ENCODE peak calls at places on chromosomes 3 and 15, in six cellular contexts. Y is right cardiac atrium; Z is Karpas-422; P is CD8-positive, alpha-beta T cell; R is transverse colon; E is CD4-positive, CD25-positive, alpha-beta regulatory T cell. L is an unnamed sample.
A peak's percentile ranks its signal among the peaks of the same experiment; 100 is the strongest.

GRCh38 chr3:11591006-11591360 is 52.7 kb downstream of the VGLL4 start:
- DNase-seq in Y (no peak), P (no peak), R (no peak), Z (no peak), E (no peak), L (no peak)

GRCh38 chr3:106371605-106372292 is 502.9 kb upstream of the CBLB start:
- DNase-seq in R (no peak), Z (no peak), E (no peak), P (no peak), Y (no peak), L (no peak)

GRCh38 chr3:126704494-126705214 is 614 bp downstream of the CHCHD6 start:
- DNase-seq in P (no peak), R (no peak), Z (no peak), Y (peak; percentile 57), E (no peak), L (no peak)

GRCh38 chr15:90845201-90845949 is 23.0 kb upstream of the FURIN start:
- DNase-seq in R (peak; percentile 29), Z (no peak), Y (no peak), E (no peak), P (no peak), L (peak; percentile 98)

GRCh38 chr3:119700269-119700919 is 2.4 kb upstream of the CFAP91 start:
- DNase-seq in R (peak; percentile 13), Z (no peak), Y (no peak), P (no peak), E (no peak), L (peak; percentile 15)

GRCh38 chr15:68682330-68682729 is 103.5 kb downstream of the CORO2B start:
- DNase-seq in P (no peak), Y (no peak), E (no peak), R (no peak), Z (peak; percentile 48), L (no peak)

GRCh38 chr15:40873625-40874561 is at the start of gene RHOV:
- DNase-seq in E (peak; percentile 45), Y (peak; percentile 82), R (peak; percentile 85), P (peak; percentile 57), Z (peak; percentile 77), L (peak; percentile 68)

GRCh38 chr3:195034541-195034940 is 236.4 kb downstream of the XXYLT1 start:
- DNase-seq in Z (no peak), Y (no peak), E (no peak), R (no peak), P (no peak), L (no peak)

GRCh38 chr15:29936353-29937049 is 114.2 kb upstream of the TJP1 start:
- DNase-seq in Y (no peak), P (no peak), R (no peak), E (no peak), Z (no peak), L (no peak)

DNA sequence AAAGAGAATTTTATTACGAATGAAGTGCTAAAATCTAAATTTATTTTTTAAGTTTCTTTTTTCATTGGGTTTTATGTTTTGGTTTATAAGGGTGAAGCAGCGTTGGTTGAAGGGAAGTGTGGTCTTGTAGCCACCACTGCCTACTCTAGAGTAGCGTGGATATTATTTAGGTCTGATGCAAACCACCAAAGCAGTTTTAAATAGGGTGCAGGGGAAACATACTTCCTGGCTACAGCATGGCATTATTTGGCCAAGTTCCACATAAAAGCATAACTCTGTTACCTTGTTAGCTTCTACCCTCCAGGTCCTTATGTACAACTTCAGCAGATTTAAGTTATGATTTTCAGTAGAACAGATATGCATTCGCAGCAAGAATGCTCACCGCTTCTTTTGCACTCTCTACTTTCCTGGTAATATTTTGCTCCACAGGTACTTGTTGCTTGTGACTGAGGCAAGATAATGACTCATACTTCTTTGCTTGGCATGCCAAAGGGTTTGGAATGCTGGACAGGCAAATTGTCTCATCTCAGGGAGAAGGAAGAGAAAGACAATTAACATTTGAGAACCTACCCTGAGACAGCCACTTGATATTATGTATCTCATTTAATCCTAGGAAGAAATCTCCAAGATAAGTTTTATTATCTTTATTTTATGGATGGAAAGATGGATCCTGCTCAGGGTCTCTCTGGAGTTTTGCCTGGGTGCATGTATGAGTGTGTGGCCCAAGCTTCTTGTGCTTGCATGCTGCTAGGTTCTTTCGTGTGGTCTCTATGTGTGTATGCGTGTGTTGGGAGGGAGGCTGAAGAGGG is 5.4 kb downstream of the TGFBR2 start:
- DNase-seq in P (no peak), Y (no peak), E (no peak), Z (no peak), R (no peak), L (peak; percentile 24)
- H3K4me3 ChIP-seq in P (peak overlapping the region; percentile 89), Y (peak overlapping the region; percentile 24), E (peak overlapping the region; percentile 96), Z (no peak overlapping the region), R (no peak overlapping the region), L (no peak overlapping the region)

GRCh38 chr15:92011611-92012367 is 158.3 kb downstream of the SLCO3A1 start:
- DNase-seq in P (no peak), Y (peak; percentile 75), Z (peak; percentile 81), R (no peak), E (no peak), L (peak; percentile 95)
- H3K27me3 ChIP-seq in P (no peaks in the 10 kb centered on the region), Y (no peaks in the 10 kb centered on the region), Z (no peaks in the 10 kb centered on the region), R (no peaks in the 10 kb centered on the region), E (no peaks in the 10 kb centered on the region), L (no peaks in the 10 kb centered on the region)

DNA sequence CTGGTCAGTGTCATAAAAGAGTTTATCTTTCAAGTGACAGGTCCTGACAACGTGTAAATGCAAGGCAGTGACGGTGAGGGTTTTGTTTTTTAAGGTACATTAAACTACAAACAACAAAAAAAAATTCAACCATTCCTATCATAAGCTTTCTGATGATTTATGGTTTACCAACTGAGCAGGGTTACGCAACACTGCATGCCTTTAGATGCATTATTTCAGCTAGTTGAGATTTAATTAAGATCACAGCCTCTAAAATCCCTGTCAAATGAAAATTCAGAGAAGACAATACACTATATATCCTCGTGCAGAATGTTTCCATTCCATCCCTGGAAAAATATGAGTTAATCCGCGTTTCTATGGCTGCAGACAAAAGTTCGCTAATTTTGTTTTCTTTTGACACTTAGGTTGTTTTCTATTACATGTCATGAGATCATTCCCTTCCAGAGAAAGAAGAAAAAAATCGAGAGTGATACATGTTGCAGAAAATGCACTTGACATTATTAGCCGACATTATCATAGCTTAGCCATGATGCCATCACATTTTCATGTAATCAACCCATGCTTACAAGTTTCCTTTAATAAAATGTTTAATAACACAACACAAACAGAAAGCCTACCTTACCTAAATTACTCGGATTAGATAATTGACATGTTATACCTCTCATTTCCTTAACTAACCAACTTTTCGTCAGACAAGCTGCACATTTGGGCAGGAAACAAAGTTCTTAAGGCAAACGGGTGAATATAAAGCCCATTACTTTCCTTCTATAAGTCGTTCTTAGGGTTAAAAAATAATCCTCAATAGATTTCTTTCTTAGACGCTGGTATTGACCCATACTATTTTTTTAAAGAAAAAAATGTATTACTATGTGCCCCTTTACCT is 521.2 kb downstream of the FOXP1 start:
- DNase-seq in Z (no peak), Y (no peak), E (no peak), R (no peak), P (no peak), L (no peak)
- H3K4me3 ChIP-seq in Z (peak overlapping the region; percentile 69), Y (peak overlapping the region; percentile 78), E (peak overlapping the region; percentile 99), R (peak overlapping the region; percentile 74), P (peak overlapping the region; percentile 91), L (peak overlapping the region; percentile 67)

DNA sequence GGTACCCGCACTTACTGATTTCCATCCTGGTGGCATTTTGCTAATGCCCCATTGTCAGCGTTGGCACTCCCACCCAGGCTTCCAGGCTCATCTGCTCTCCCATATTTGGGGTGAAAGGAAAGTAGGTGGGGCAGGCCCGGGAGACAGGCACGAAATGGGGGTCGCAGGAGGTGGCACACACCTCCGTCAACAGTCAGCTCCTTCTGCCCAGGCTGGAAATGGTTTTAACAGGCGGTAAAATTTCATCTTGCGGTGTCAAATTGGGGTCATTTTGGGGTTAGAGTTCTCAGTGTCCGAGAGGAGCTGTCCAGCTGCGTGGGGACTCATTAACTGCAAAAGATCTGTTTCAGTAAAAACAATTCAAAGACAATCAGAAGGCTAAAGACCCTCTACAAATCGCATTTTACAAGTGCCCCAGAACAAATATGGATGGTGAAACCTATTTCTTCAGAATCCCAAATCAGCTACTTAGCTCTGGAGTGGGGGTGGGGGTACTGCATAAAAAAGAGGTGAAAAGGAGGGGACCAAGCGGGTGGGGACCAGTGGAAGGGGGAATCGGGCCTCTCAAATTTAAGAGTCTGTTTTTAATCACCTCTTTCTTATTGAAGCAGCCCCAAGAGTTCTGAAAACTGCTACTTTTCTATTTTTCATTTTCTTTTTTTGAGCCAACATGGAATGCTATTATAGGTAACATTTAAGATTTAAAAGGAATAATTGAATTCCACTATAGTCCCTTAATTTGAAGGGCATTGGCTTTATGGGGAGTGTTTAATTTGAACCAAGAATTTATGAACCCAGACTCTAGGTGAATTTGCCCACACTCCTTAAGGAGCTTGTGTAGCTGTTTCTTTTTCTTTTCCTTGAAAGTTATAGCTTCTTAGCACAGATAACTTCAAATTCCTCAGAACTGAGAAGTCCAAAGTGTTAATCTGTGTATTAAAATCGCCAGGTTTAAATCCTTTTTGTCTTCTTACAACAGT is 4.4 kb upstream of the MEIS2 start:
- DNase-seq in R (no peak), P (no peak), Z (no peak), E (no peak), Y (peak; percentile 31), L (no peak)
- H3K27me3 ChIP-seq in R (peaks cover 93% of the 10 kb centered on the region), P (peaks cover 27% of the 10 kb centered on the region), Z (no peaks in the 10 kb centered on the region), E (peaks cover 56% of the 10 kb centered on the region), Y (no peaks in the 10 kb centered on the region), L (peaks cover 24% of the 10 kb centered on the region)

DNA sequence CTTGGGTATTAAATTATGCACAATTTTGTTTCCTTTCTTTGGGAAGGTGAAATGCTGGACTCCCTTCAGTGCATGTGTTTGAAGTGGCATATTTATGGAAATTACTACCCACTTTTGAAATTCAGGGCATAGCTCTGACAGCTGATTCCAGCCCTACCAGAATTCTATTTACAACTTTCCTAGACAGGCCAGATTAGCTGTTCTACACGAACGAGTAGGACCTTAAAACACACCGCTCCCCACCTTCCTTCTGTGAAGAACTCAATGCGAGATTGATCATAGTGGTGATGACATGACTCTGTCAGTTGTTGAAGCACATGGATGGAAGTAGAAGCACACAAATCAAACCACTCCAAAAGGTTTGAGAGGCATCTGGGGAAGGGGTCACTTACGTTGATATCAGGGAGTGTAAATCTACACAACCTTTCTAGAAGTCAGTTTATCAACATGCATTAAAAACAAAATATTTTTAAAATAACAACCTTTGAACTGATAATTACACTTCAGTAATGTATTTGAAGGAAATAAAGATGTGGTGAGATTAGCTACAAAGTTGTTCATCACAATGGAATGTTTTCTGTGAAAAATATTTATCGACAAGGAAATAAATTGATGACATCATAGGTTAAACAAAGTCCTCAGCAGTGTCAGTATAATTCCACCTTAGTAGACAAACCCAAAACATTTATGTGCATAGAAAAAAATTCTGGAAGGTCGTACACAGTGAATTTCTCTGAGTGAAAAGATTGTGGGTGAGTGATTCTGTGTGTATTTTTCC is 29.8 kb downstream of the RARB start:
- DNase-seq in Y (no peak), E (no peak), P (no peak), Z (no peak), R (no peak), L (no peak)
- H3K4me3 ChIP-seq in Y (no peak overlapping the region), E (no peak overlapping the region), P (no peak overlapping the region), Z (no peak overlapping the region), R (no peak overlapping the region), L (no peak overlapping the region)

DNA sequence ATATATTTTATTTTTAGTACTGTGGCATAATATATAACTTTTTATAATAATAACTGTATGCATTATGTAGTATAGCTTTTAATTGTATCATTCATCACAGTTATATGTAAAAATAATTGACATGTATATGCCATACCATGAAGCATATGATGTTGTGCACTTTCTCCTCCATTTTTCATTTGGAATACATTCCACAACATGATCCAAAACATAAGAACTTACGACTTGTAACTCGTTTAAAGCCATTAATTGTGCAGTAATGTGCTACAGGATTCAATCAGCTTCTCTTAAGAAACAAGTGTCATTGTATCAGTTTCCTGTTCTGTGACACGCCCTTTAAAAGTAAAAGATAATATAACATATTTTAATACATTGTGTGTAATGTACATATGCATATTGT is 2.2 kb downstream of the C3orf80 start:
- DNase-seq in Y (no peak), E (no peak), Z (no peak), R (no peak), P (no peak), L (no peak)
- H3K27me3 ChIP-seq in Y (no peaks in the 10 kb centered on the region), E (peaks cover 41% of the 10 kb centered on the region), Z (no peaks in the 10 kb centered on the region), R (peaks cover 42% of the 10 kb centered on the region), P (peaks cover 23% of the 10 kb centered on the region), L (peaks cover 50% of the 10 kb centered on the region)

L was measured in MG63.